ENCODE peak calls at places on chromosomes 2 and 18, in eight cellular contexts. K is endothelial cell; I is BJ; V is foreskin fibroblast; G is anterior cingulate cortex; Q is GM04504; A is progenitor cell of endocrine pancreas; B is CD8-positive, alpha-beta memory T cell. O is an unnamed sample.

GRCh38 chr2:138010890-138011289 is 46.6 kb downstream of the HNMT start:
- DNase-seq in A (no peak), G (no peak), V (no peak), K (no peak), Q (no peak), I (no peak), B (no peak), O (no peak)

GRCh38 chr18:77249583-77250500 is at the start of gene GALR1:
- DNase-seq in K (peak), A (peak), V (no peak), I (no peak), Q (no peak), B (no peak), G (no peak), O (peak)

GRCh38 chr2:234204480-234204879 is 154.0 kb downstream of the SPP2 start:
- DNase-seq in I (no peak), K (no peak), V (no peak), B (no peak), G (no peak), A (no peak), Q (no peak), O (no peak)

GRCh38 chr2:223416826-223417610 is 185.1 kb downstream of the SCG2 start:
- DNase-seq in G (no peak), I (peak), A (no peak), B (no peak), V (peak), Q (peak), K (no peak), O (no peak)

GRCh38 chr2:26978061-26978596 is 7.7 kb downstream of the MAPRE3 start:
- DNase-seq in V (no peak), Q (no peak), I (no peak), A (no peak), B (no peak), K (no peak), G (no peak), O (no peak)

GRCh38 chr2:7555260-7555659 is 638.0 kb downstream of the RNF144A start:
- DNase-seq in B (no peak), Q (no peak), K (no peak), I (no peak), A (no peak), V (no peak), G (no peak), O (no peak)

GRCh38 chr2:33033524-33034150 is 86.9 kb downstream of the LTBP1 start:
- DNase-seq in B (no peak), Q (peak), I (no peak), G (peak), V (peak), A (no peak), K (no peak), O (no peak)

GRCh38 chr18:30967701-30968100 is 74.8 kb downstream of the DSC3 start:
- DNase-seq in G (no peak), K (no peak), I (no peak), B (no peak), V (no peak), Q (no peak), A (no peak), O (peak)

GRCh38 chr18:28281400-28281799 is 104.5 kb upstream of the CDH2 start:
- DNase-seq in I (no peak), B (no peak), Q (no peak), V (no peak), G (no peak), A (no peak), K (no peak), O (no peak)

GRCh38 chr2:73759287-73759764 is 20.6 kb downstream of the DUSP11 start:
- DNase-seq in Q (no peak), A (no peak), K (no peak), G (no peak), I (no peak), V (peak), B (no peak), O (no peak)

GRCh38 chr2:113390133-113390849 is 47.2 kb upstream of the ZNG1B start:
- DNase-seq in K (peak), A (peak), G (no peak), Q (peak), B (peak), V (peak), I (peak), O (no peak)

GRCh38 chr2:86170449-86170848 is 24.8 kb downstream of the IMMT start:
- DNase-seq in K (no peak), G (no peak), B (no peak), I (no peak), A (no peak), V (no peak), Q (no peak), O (no peak)

GRCh38 chr2:98552499-98553179 is 55.7 kb downstream of the COA5 start:
- DNase-seq in A (no peak), I (no peak), B (no peak), K (no peak), V (peak), G (no peak), Q (peak), O (no peak)

GRCh38 chr2:29923110-29923721 is 1.8 kb upstream of the ALK start:
- DNase-seq in I (no peak), V (peak), Q (peak), G (peak), B (peak), A (peak), K (peak), O (no peak)

GRCh38 chr2:226985227-226985946 is 149.5 kb downstream of the RHBDD1 start:
- DNase-seq in Q (peak), G (peak), K (peak), A (peak), V (peak), I (peak), B (no peak), O (no peak)

GRCh38 chr2:71690231-71690834 is 237.0 kb downstream of the DYSF start:
- DNase-seq in K (no peak), V (no peak), G (no peak), I (no peak), A (no peak), B (no peak), Q (no peak), O (no peak)

GRCh38 chr2:142176941-142177340 is 46.1 kb upstream of the LRP1B start:
- DNase-seq in Q (no peak), I (no peak), V (no peak), K (no peak), A (no peak), B (no peak), G (no peak), O (no peak)